ENCODE peak calls at places on chromosomes 2 and 18, in nine cellular contexts. O, I, J, G, Q, E, C, Y and S are unnamed samples.

GRCh38 chr18:23693849-23694248 is 4.6 kb downstream of the LAMA3 start:
- DNase-seq in Y (no peak), Q (no peak), E (no peak), J (no peak), C (no peak), G (no peak), I (no peak), O (no peak), S (no peak)

GRCh38 chr2:164826293-164827243 is 15.1 kb downstream of the COBLL1 start:
- DNase-seq in I (no peak), Q (no peak), E (no peak), G (no peak), J (peak), O (no peak), Y (peak), C (no peak), S (no peak)

GRCh38 chr2:43593241-43593640 is 2.6 kb downstream of the THADA start:
- DNase-seq in O (no peak), Y (no peak), I (no peak), E (no peak), C (no peak), J (no peak), Q (no peak), G (no peak), S (no peak)

GRCh38 chr2:9885036-9885684 is 41.9 kb downstream of the TAF1B start:
- DNase-seq in G (no peak), Q (no peak), J (no peak), I (no peak), E (no peak), C (no peak), O (no peak), Y (no peak), S (no peak)

GRCh38 chr2:30208453-30208852 is 22.9 kb upstream of the LBH start:
- DNase-seq in C (peak), O (no peak), Q (peak), I (peak), G (no peak), Y (peak), J (peak), E (peak), S (peak)

GRCh38 chr2:8244634-8245033 is 437.2 kb upstream of the ID2 start:
- DNase-seq in J (no peak), E (no peak), I (no peak), G (no peak), Q (no peak), C (no peak), Y (no peak), O (no peak), S (no peak)

GRCh38 chr2:217316743-217317142 is 456.9 kb upstream of the TNP1 start:
- DNase-seq in O (no peak), J (peak), Q (no peak), G (no peak), I (peak), E (no peak), C (no peak), Y (no peak), S (no peak)

GRCh38 chr2:205461678-205462665 is 220.3 kb upstream of the NRP2 start:
- DNase-seq in Q (no peak), O (no peak), I (no peak), E (no peak), Y (no peak), G (no peak), J (no peak), C (no peak), S (no peak)

GRCh38 chr18:3448845-3449701 is 899 bp upstream of the TGIF1 start:
- DNase-seq in O (peak), I (peak), G (peak), Q (peak), E (peak), C (peak), J (peak), Y (peak), S (peak)

GRCh38 chr2:188631037-188631794 is 339.5 kb downstream of the GULP1 start:
- DNase-seq in Y (no peak), I (no peak), C (no peak), Q (no peak), G (no peak), J (no peak), E (no peak), O (no peak), S (no peak)

GRCh38 chr2:37449686-37450392 is 105.4 kb downstream of the QPCT start:
- DNase-seq in E (no peak), Q (no peak), I (no peak), G (no peak), J (no peak), O (no peak), Y (no peak), C (no peak), S (no peak)

GRCh38 chr2:150591901-150592300 is 104.4 kb upstream of the RND3 start:
- DNase-seq in Q (no peak), J (no peak), Y (no peak), O (no peak), C (no peak), I (no peak), E (no peak), G (no peak), S (no peak)

GRCh38 chr2:150133623-150134022 is 353.8 kb downstream of the RND3 start:
- DNase-seq in E (peak), Y (peak), G (no peak), C (no peak), Q (no peak), J (peak), I (peak), O (no peak), S (no peak)

GRCh38 chr2:241950413-241950863 is 80.9 kb downstream of the RTP5 start:
- DNase-seq in O (no peak), J (no peak), Q (no peak), E (no peak), Y (no peak), I (no peak), G (peak), C (no peak), S (no peak)

GRCh38 chr2:70981421-70981820 is 3.0 kb downstream of the ANKRD53 start:
- DNase-seq in O (no peak), E (no peak), C (no peak), Q (no peak), Y (peak), I (no peak), J (no peak), G (no peak), S (no peak)

GRCh38 chr18:35479911-35480586 is 17.7 kb downstream of the INO80C start:
- DNase-seq in E (no peak), G (no peak), Q (no peak), Y (no peak), I (no peak), J (no peak), C (no peak), O (no peak), S (no peak)

GRCh38 chr2:83899271-83899670 is 559.8 kb downstream of the SUCLG1 start:
- DNase-seq in Y (no peak), G (no peak), O (no peak), I (no peak), E (no peak), Q (no peak), C (no peak), J (no peak), S (no peak)

GRCh38 chr2:60091884-60092283 is 461.6 kb downstream of the BCL11A start:
- DNase-seq in Y (peak), E (no peak), O (no peak), C (no peak), J (no peak), G (no peak), Q (no peak), I (no peak), S (no peak)

GRCh38 chr2:181152701-181153100 is 172.3 kb downstream of the UBE2E3 start:
- DNase-seq in I (no peak), Q (no peak), C (no peak), J (no peak), E (no peak), Y (no peak), G (no peak), O (no peak), S (no peak)

GRCh38 chr18:7414459-7414858 is 152.7 kb upstream of the PTPRM start:
- DNase-seq in C (no peak), I (no peak), O (no peak), E (no peak), J (no peak), Q (no peak), G (no peak), Y (peak), S (no peak)

GRCh38 chr2:204072443-204073324 is 136.1 kb downstream of the ICOS start:
- DNase-seq in Q (peak), J (peak), Y (no peak), O (peak), C (peak), E (peak), I (peak), G (peak), S (peak)

GRCh38 chr2:207088839-207089238 is 76.9 kb downstream of the KLF7 start:
- DNase-seq in Y (no peak), O (no peak), G (no peak), Q (no peak), J (no peak), I (no peak), E (no peak), C (no peak), S (no peak)

GRCh38 chr2:145960479-145961163 is 1440.7 kb upstream of the ZEB2 start:
- DNase-seq in Y (no peak), J (no peak), C (no peak), O (no peak), I (no peak), E (no peak), G (no peak), Q (no peak), S (no peak)

GRCh38 chr2:145753209-145753608 is 1233.3 kb upstream of the ZEB2 start:
- DNase-seq in Q (no peak), I (no peak), G (no peak), J (no peak), O (no peak), C (no peak), E (no peak), Y (no peak), S (no peak)

GRCh38 chr2:107625982-107626381 is 200.7 kb upstream of the RGPD4 start:
- DNase-seq in J (no peak), Q (no peak), O (no peak), E (no peak), G (no peak), C (no peak), Y (no peak), I (no peak), S (no peak)

GRCh38 chr2:156112323-156112722 is 220.2 kb downstream of the NR4A2 start:
- DNase-seq in J (no peak), O (no peak), E (no peak), Q (no peak), Y (no peak), I (no peak), C (no peak), G (no peak), S (no peak)

GRCh38 chr2:42922790-42923631 is 130.6 kb upstream of the HAAO start:
- DNase-seq in Q (no peak), J (no peak), C (no peak), Y (no peak), O (no peak), I (no peak), E (peak), G (no peak), S (no peak)

GRCh38 chr2:120381661-120382060 is 35.7 kb downstream of the INHBB start:
- DNase-seq in Y (no peak), E (no peak), I (no peak), G (no peak), J (no peak), C (no peak), O (no peak), Q (no peak), S (no peak)

GRCh38 chr2:237742191-237742590 is 56.4 kb upstream of the RBM44 start:
- DNase-seq in C (no peak), O (no peak), G (no peak), J (no peak), I (no peak), Q (no peak), Y (no peak), E (no peak), S (no peak)

GRCh38 chr2:120347387-120348010 is 1.6 kb downstream of the INHBB start:
- DNase-seq in I (no peak), O (no peak), E (peak), G (no peak), C (no peak), Y (no peak), J (no peak), Q (no peak), S (no peak)

GRCh38 chr2:221767106-221767878 is 195.2 kb upstream of the EPHA4 start:
- DNase-seq in C (no peak), Y (no peak), J (peak), E (no peak), O (no peak), I (no peak), Q (no peak), G (no peak), S (no peak)

GRCh38 chr2:216516730-216517350 is 18.2 kb downstream of the RPL37A start:
- DNase-seq in O (no peak), Y (no peak), E (peak), I (peak), G (no peak), Q (no peak), J (peak), C (no peak), S (no peak)